ENCODE peak calls at places on chromosomes 16 and 17, in ten cellular contexts. U, M, D, W, Q, I, G, L, K and S are unnamed samples.

GRCh38 chr17:66276328-66276937 is 26.0 kb upstream of the PRKCA start:
- DNase-seq in Q (no peak), U (peak; percentile 33), I (no peak), G (no peak), M (no peak), D (no peak), K (no peak), L (peak; percentile 70), W (no peak), S (no peak)

GRCh38 chr17:16423226-16423872 is 8.0 kb downstream of the TRPV2 start:
- DNase-seq in G (no peak), M (no peak), D (no peak), I (no peak), U (no peak), L (no peak), Q (no peak), W (no peak), K (no peak), S (no peak)

GRCh38 chr16:47143677-47144558 is at the start of gene NETO2:
- DNase-seq in G (peak; percentile 34), I (peak; percentile 28), Q (peak; percentile 48), U (peak; percentile 63), L (peak; percentile 56), M (peak; percentile 51), D (peak; percentile 50), K (peak; percentile 71), W (peak; percentile 23), S (peak; percentile 30)

GRCh38 chr16:46746821-46747776 is 1.0 kb downstream of the MYLK3 start:
- DNase-seq in W (no peak), U (no peak), Q (no peak), M (no peak), I (no peak), G (no peak), K (no peak), L (no peak), D (no peak), S (no peak)

GRCh38 chr16:63742150-63742549 is 1379.7 kb downstream of the CDH11 start:
- DNase-seq in L (no peak), D (no peak), M (no peak), K (no peak), Q (no peak), W (no peak), G (no peak), I (no peak), U (no peak), S (no peak)

GRCh38 chr16:17629936-17630335 is 159.2 kb upstream of the XYLT1 start:
- DNase-seq in Q (no peak), D (peak; percentile 17), I (no peak), M (no peak), G (no peak), W (no peak), K (no peak), L (no peak), U (no peak), S (no peak)

GRCh38 chr16:10256855-10257641 is 74.8 kb upstream of the GRIN2A start:
- DNase-seq in U (peak; percentile 31), G (peak; percentile 7), W (peak; percentile 6), K (peak; percentile 33), Q (peak; percentile 23), I (no peak), L (no peak), D (no peak), M (no peak), S (no peak)

GRCh38 chr17:2347805-2348685 is 10.7 kb downstream of the SGSM2 start:
- DNase-seq in G (no peak), Q (no peak), L (peak; percentile 91), D (no peak), I (peak; percentile 60), K (no peak), W (peak; percentile 38), U (peak; percentile 80), M (peak; percentile 89), S (peak; percentile 20)

GRCh38 chr17:4950075-4950756 is 703 bp upstream of the ENO3 start:
- DNase-seq in M (no peak), D (no peak), L (no peak), I (peak; percentile 74), U (no peak), K (peak; percentile 19), W (no peak), Q (no peak), G (peak; percentile 8), S (peak; percentile 31)

GRCh38 chr16:17483266-17483864 is 12.6 kb upstream of the XYLT1 start:
- DNase-seq in Q (no peak), M (no peak), I (no peak), K (no peak), W (no peak), L (no peak), D (no peak), U (peak; percentile 39), G (no peak), S (no peak)

GRCh38 chr16:19804538-19805323 is 79.9 kb downstream of the GPRC5B start:
- DNase-seq in Q (no peak), G (peak; percentile 70), I (peak; percentile 66), K (peak; percentile 81), U (peak; percentile 80), M (no peak), D (no peak), W (no peak), L (no peak), S (no peak)

GRCh38 chr17:61410555-61411089 is 11.0 kb downstream of the TBX2 start:
- DNase-seq in D (peak; percentile 49), Q (no peak), W (peak; percentile 11), K (peak; percentile 91), M (peak; percentile 71), U (peak; percentile 72), L (peak; percentile 86), G (peak; percentile 80), I (peak; percentile 61), S (peak; percentile 55)

GRCh38 chr16:57061084-57061905 is 31.1 kb upstream of the CPNE2 start:
- DNase-seq in I (peak; percentile 49), W (no peak), U (peak; percentile 48), D (peak; percentile 17), Q (peak; percentile 76), K (no peak), M (peak; percentile 85), G (no peak), L (peak; percentile 19), S (no peak)